ENCODE peak calls at places on chromosomes 4 and X, in six cellular contexts. E is heart right ventricle, Y is colonic mucosa, V is PC-3, T is adrenal gland, H is lung. M is an unnamed sample.
A peak's percentile ranks its signal among the peaks of the same experiment; 100 is the strongest.

GRCh38 chr4:67158669-67159068 is 386.6 kb downstream of the CENPC start:
- DNase-seq in E (no peak), Y (no peak), V (no peak), T (no peak), H (no peak), M (no peak)

GRCh38 chr4:73452953-73453700 is 17.1 kb downstream of the AFP start:
- DNase-seq in E (no peak), Y (peak; percentile 51), V (no peak), T (no peak), H (no peak), M (no peak)

GRCh38 chrX:82134378-82134777 is 932.5 kb downstream of the SH3BGRL start:
- DNase-seq in E (no peak), Y (no peak), V (peak; percentile 32), T (no peak), H (no peak), M (no peak)

GRCh38 chr4:102647117-102647516 is 113.7 kb downstream of the MANBA start:
- DNase-seq in E (no peak), Y (no peak), V (no peak), T (no peak), H (no peak), M (no peak)

GRCh38 chr4:76526585-76526990 is 91.6 kb downstream of the SHROOM3 start:
- DNase-seq in E (no peak), Y (peak; percentile 44), V (peak; percentile 35), T (no peak), H (peak; percentile 49), M (no peak)

GRCh38 chrX:39059866-39060265 is 258.6 kb downstream of the MID1IP1 start:
- DNase-seq in E (no peak), Y (no peak), V (no peak), T (no peak), H (no peak), M (no peak)

GRCh38 chr4:911871-912490 is 20.1 kb downstream of the GAK start:
- DNase-seq in E (no peak), Y (no peak), V (no peak), T (no peak), H (no peak), M (peak; percentile 31)

GRCh38 chr4:173504181-173504503 is 25.9 kb downstream of the HAND2 start:
- DNase-seq in E (no peak), Y (no peak), V (peak; percentile 33), T (no peak), H (no peak), M (no peak)

GRCh38 chr4:145808021-145808650 is 128.2 kb downstream of the C4orf51 start:
- DNase-seq in E (peak; percentile 7), Y (no peak), V (peak; percentile 98), T (peak; percentile 22), H (no peak), M (no peak)

GRCh38 chr4:6907658-6908191 is 1.9 kb upstream of the TBC1D14 start:
- DNase-seq in E (peak; percentile 47), Y (peak; percentile 75), V (peak; percentile 32), T (no peak), H (no peak), M (no peak)

GRCh38 chr4:96606451-96606850 is 766.6 kb downstream of the PDHA2 start:
- DNase-seq in E (no peak), Y (no peak), V (no peak), T (no peak), H (no peak), M (no peak)

GRCh38 chr4:5019274-5019673 is at the start of gene CYTL1:
- DNase-seq in E (no peak), Y (no peak), V (no peak), T (no peak), H (no peak), M (no peak)

GRCh38 chr4:142416121-142416520 is 430.0 kb downstream of the INPP4B start:
- DNase-seq in E (no peak), Y (no peak), V (no peak), T (no peak), H (no peak), M (no peak)

GRCh38 chr4:150237110-150237852 is 159.0 kb downstream of the DCLK2 start:
- DNase-seq in E (no peak), Y (no peak), V (peak; percentile 84), T (no peak), H (no peak), M (no peak)

GRCh38 chrX:49308604-49309269 is 5.3 kb downstream of the GAGE10 start:
- DNase-seq in E (peak; percentile 17), Y (no peak), V (no peak), T (no peak), H (no peak), M (no peak)

GRCh38 chrX:107025538-107025937 is 25.5 kb upstream of the MORC4 start:
- DNase-seq in E (no peak), Y (no peak), V (peak; percentile 56), T (no peak), H (no peak), M (no peak)

GRCh38 chrX:106707771-106708454 is 18.6 kb upstream of the RNF128 start:
- DNase-seq in E (no peak), Y (no peak), V (peak; percentile 78), T (no peak), H (no peak), M (no peak)

DNA sequence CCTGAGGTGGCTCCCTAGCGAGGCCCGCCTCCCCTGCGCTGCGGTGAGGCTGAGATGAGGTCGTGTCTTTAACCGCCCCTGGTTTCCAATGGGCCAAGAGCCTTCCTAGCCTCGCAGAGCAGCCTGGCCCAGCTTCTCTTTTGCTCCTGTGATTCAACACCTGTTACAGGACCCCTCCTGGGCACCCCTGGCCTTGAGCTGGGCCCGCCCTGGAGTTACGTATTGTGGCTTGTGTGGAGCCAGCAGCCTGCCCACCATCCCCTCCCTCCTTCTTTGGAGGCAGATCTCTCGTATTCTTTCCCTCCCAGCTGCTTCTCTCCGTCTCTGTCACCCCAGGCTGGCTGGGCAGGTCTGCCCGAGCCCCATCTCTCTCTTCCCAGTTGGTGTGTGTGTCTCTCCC is 19.3 kb upstream of the UBA1 start:
- DNase-seq in E (no peak), Y (no peak), V (no peak), T (peak; percentile 10), H (no peak), M (no peak)
- H3K36me3 ChIP-seq in E (no peaks in the 10 kb centered on the region), Y (no peaks in the 10 kb centered on the region), V (peaks cover 15% of the 10 kb centered on the region), T (peaks cover 50% of the 10 kb centered on the region), H (peaks cover 20% of the 10 kb centered on the region), M (peaks cover 65% of the 10 kb centered on the region)

DNA sequence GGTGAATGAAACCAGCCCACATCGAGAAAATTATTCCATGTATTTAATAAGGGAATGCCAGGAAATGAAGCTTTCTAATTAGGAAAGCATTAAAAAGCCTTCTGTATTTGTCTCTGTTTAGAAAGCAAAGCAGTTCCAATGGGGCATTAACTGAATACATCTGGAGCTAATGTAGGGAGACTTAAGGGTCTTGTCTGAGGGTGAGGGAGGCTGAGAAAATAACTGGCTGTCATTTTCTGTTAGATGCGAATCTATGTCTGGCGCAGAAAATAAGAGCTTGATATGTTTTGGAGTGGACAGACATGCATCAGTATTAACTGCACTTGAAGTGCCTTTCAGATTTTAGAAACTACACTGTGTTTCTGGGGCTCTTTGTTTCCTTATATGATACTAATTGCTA is 111.3 kb downstream of the KLHL8 start:
- DNase-seq in E (no peak), Y (no peak), V (no peak), T (no peak), H (no peak), M (no peak)
- H3K36me3 ChIP-seq in E (no peaks in the 10 kb centered on the region), Y (no peaks in the 10 kb centered on the region), V (peaks cover 8% of the 10 kb centered on the region), T (peaks cover 22% of the 10 kb centered on the region), H (peaks cover 15% of the 10 kb centered on the region), M (peaks cover 42% of the 10 kb centered on the region)

DNA sequence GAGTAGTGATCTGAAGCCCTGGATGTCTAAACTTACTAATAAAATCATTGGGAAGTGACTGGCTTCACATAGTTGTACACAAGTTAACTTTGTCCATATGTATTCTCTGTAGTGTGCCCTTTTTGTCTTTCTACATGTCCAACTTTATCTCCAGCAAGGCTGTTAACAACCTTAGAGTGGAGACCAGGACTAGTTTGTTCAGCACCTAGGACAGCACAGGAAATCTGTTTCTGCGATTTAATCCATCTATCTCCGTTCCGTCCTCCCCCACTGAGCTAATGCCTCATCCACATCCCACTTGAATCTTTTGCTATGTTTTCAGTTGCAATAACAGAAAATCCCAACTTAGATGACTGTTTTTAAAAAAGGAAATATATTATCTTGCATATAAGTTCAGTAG is 3.4 kb upstream of the ARR3 start:
- DNase-seq in E (no peak), Y (no peak), V (no peak), T (no peak), H (no peak), M (no peak)
- H3K36me3 ChIP-seq in E (no peaks in the 10 kb centered on the region), Y (no peaks in the 10 kb centered on the region), V (no peaks in the 10 kb centered on the region), T (no peaks in the 10 kb centered on the region), H (no peaks in the 10 kb centered on the region), M (no peaks in the 10 kb centered on the region)

GRCh38 chr4:3514806-3515421 is 17.3 kb downstream of the LRPAP1 start:
- DNase-seq in E (no peak), Y (no peak), V (no peak), T (no peak), H (no peak), M (peak; percentile 28)
- H3K36me3 ChIP-seq in E (peaks cover 9% of the 10 kb centered on the region), Y (peaks cover 31% of the 10 kb centered on the region), V (no peaks in the 10 kb centered on the region), T (peaks cover 80% of the 10 kb centered on the region), H (peaks cover 27% of the 10 kb centered on the region), M (peaks cover 93% of the 10 kb centered on the region)

GRCh38 chrX:47568656-47569295 is 7.8 kb downstream of the ARAF start:
- DNase-seq in E (no peak), Y (no peak), V (peak; percentile 40), T (no peak), H (no peak), M (no peak)
- H3K36me3 ChIP-seq in E (no peaks in the 10 kb centered on the region), Y (no peaks in the 10 kb centered on the region), V (peaks cover 26% of the 10 kb centered on the region), T (peaks cover 43% of the 10 kb centered on the region), H (peaks cover 3% of the 10 kb centered on the region), M (no peaks in the 10 kb centered on the region)

GRCh38 chr4:94271248-94271647 is 63.6 kb downstream of the SMARCAD1 start:
- DNase-seq in E (no peak), Y (no peak), V (no peak), T (no peak), H (no peak), M (no peak)
- H3K36me3 ChIP-seq in E (no peaks in the 10 kb centered on the region), Y (peaks cover 6% of the 10 kb centered on the region), V (peaks cover 5% of the 10 kb centered on the region), T (peaks cover 18% of the 10 kb centered on the region), H (peaks cover 3% of the 10 kb centered on the region), M (no peaks in the 10 kb centered on the region)

GRCh38 chr4:8615921-8616787 is 23.6 kb downstream of the CPZ start:
- DNase-seq in E (no peak), Y (no peak), V (no peak), T (no peak), H (no peak), M (no peak)
- H3K36me3 ChIP-seq in E (no peaks in the 10 kb centered on the region), Y (no peaks in the 10 kb centered on the region), V (no peaks in the 10 kb centered on the region), T (no peaks in the 10 kb centered on the region), H (no peaks in the 10 kb centered on the region), M (no peaks in the 10 kb centered on the region)

M was measured in psoas muscle.